ENCODE peak calls at places on chromosome 12, in ten cellular contexts. U is HepG2, G is glutamatergic neuron, Z is left ventricle myocardium inferior, F is dorsolateral prefrontal cortex, K is neural crest cell, M is RWPE1, T is AG09319, L is HCT116, X is IMR-90. Q is an unnamed sample.
A peak's percentile ranks its signal among the peaks of the same experiment; 100 is the strongest.

GRCh38 chr12:71440393-71441349 is 1.1 kb downstream of the LGR5 start:
- DNase-seq in G (peak; percentile 35), F (peak; percentile 26), M (no peak), L (no peak), X (no peak), T (no peak), K (no peak), Z (no peak), U (peak; percentile 96), Q (no peak)

GRCh38 chr12:47717443-47718193 is 7.7 kb downstream of the ENDOU start:
- DNase-seq in T (peak; percentile 75), Z (peak; percentile 90), G (peak; percentile 86), U (peak; percentile 42), M (peak; percentile 36), X (peak; percentile 85), F (peak; percentile 84), L (no peak), K (peak; percentile 65), Q (no peak)

GRCh38 chr12:129909051-129910020 is 5.5 kb upstream of the TMEM132D start:
- DNase-seq in Z (no peak), K (no peak), M (no peak), T (no peak), X (no peak), F (no peak), G (peak; percentile 31), U (no peak), L (no peak), Q (no peak)

GRCh38 chr12:82300611-82301010 is 57.6 kb downstream of the CCDC59 start:
- DNase-seq in T (no peak), L (no peak), U (no peak), Z (no peak), X (no peak), G (no peak), F (no peak), M (no peak), K (no peak), Q (no peak)

GRCh38 chr12:131264625-131265024 is 310.9 kb downstream of the ADGRD1 start:
- DNase-seq in G (no peak), Z (no peak), K (no peak), X (no peak), U (no peak), L (no peak), F (no peak), M (no peak), T (no peak), Q (no peak)

GRCh38 chr12:11941601-11942360 is 129.0 kb upstream of the BCL2L14 start:
- DNase-seq in Z (no peak), X (peak; percentile 81), F (no peak), K (no peak), L (no peak), M (peak; percentile 51), U (no peak), T (no peak), G (no peak), Q (no peak)

GRCh38 chr12:69732088-69732487 is 6.6 kb upstream of the RAB3IP start:
- DNase-seq in U (no peak), Z (no peak), G (no peak), M (peak; percentile 14), K (no peak), T (no peak), F (no peak), X (no peak), L (no peak), Q (no peak)

GRCh38 chr12:89690925-89691324 is 17.7 kb downstream of the ATP2B1 start:
- DNase-seq in F (no peak), T (no peak), U (no peak), G (peak; percentile 46), Z (no peak), M (no peak), K (no peak), L (no peak), X (peak; percentile 51), Q (no peak)

GRCh38 chr12:2035421-2036080 is 17.2 kb upstream of the CACNA1C start:
- DNase-seq in L (no peak), T (no peak), U (no peak), G (no peak), Z (no peak), X (no peak), F (no peak), K (no peak), M (no peak), Q (no peak)

GRCh38 chr12:15679146-15679545 is 110.0 kb downstream of the EPS8 start:
- DNase-seq in L (no peak), K (no peak), X (peak; percentile 56), F (no peak), G (no peak), T (no peak), Z (no peak), M (no peak), U (peak; percentile 3), Q (no peak)

GRCh38 chr12:109762673-109763191 is 49.1 kb downstream of the FAM222A start:
- DNase-seq in L (no peak), U (no peak), M (no peak), G (no peak), T (no peak), Z (no peak), F (peak; percentile 14), X (no peak), K (no peak), Q (peak; percentile 58)

GRCh38 chr12:83865431-83865830 is 1047.2 kb downstream of the SLC6A15 start:
- DNase-seq in L (no peak), F (no peak), K (no peak), X (no peak), T (no peak), G (no peak), U (no peak), Z (no peak), M (no peak), Q (no peak)

GRCh38 chr12:78439666-78440065 is 424.9 kb upstream of the SYT1 start:
- DNase-seq in U (no peak), T (no peak), F (no peak), L (no peak), K (no peak), X (no peak), M (no peak), G (no peak), Z (no peak), Q (no peak)

GRCh38 chr12:124537525-124538193 is 29.8 kb downstream of the NCOR2 start:
- DNase-seq in U (no peak), K (no peak), Z (no peak), M (no peak), G (no peak), T (no peak), L (no peak), X (no peak), F (no peak), Q (no peak)

DNA sequence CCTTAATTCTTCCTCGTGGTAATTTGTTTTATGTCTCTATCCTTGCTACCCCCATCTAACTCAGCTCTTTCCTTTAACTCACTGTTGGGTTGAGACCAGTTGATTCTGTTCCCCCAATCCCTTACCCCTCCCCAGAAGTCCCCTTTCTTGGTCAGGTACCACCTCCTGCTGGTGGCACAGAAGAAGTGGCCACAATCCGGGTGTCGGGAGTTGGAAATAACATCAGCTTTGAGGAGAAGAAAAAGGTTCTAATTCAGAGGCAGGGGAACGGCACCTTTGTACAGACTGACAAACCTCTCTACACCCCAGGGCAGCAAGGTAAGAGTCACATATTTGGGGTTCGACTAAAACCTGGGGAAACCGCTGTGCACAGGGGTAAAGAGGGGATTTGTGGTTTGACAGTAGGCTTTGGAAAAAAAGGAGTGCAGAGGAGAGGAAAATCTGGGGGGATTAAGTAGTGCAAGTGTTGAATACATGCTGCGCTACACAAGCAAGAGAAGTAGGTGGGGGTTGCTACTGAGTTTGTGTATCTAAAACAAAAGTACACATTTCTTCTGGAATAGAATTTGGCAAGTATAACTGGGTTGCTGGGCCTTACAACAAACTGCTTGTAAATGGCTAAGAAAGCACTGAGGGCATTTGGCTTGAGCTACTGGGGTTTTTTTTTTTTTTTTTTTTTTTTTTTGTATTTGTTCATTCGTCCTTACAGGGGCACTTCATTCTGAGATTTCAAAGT is 1.3 kb downstream of the A2ML1 start:
- DNase-seq in F (no peak), Z (no peak), K (peak; percentile 28), U (no peak), L (peak; percentile 6), T (no peak), X (peak; percentile 12), G (peak; percentile 44), M (no peak), Q (no peak)
- TF ChIP-seq CTCF in F (peak; percentile 53), Z (peak; percentile 67), K (peak; percentile 63), U (peak; percentile 51), L (peak; percentile 74), T (peak; percentile 71), X (peak; percentile 48), G (peak; percentile 53), M (no peak), Q (peak; percentile 70)

GRCh38 chr12:13067322-13067721 is 23.1 kb downstream of the FAM234B start:
- DNase-seq in X (no peak), L (no peak), K (no peak), F (no peak), G (no peak), U (no peak), Z (no peak), T (no peak), M (no peak), Q (no peak)
- TF ChIP-seq CTCF in X (no peak), L (no peak), K (no peak), F (no peak), G (no peak), U (no peak), Z (no peak), T (no peak), M (no peak), Q (no peak)

DNA sequence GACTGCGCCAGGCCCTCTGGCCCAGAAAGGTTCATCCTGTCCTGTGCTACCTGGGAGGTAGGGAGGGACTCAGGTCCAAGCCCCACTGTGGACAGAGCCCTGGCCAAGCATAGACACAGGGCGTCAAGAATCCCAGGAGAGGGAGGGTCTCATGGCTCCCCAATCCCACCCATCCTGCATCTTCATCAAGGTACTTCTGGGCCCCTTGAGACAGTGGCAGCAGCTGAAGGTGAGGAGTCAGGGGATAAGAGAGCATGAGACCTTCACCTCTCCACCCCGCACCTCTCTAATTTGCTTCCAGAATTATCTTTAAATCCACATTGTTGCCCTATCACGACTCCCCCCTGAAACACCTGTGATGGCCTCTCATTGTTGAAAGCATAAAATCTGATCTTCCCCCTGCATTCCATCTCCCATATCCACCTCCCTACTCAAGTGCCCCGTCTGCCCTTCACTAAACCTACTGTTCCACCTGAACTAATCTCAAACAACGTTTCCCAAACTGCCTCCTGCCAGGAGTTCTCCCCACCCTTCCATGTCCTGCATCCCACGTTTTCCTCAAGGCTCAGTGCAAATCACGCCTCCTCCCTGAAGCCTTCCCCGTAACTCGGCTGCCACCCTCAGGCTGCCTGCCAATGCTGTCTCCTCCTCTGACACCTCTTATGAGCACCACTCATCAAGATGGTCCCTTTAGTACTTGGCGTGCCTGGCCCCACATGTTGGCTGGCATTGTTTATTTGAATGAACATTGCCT is 27.1 kb downstream of the KRT18 start:
- DNase-seq in M (no peak), Z (no peak), L (peak; percentile 73), U (peak; percentile 68), X (peak; percentile 27), T (no peak), K (no peak), G (no peak), F (no peak), Q (no peak)
- TF ChIP-seq CTCF in M (peak; percentile 44), Z (no peak), L (peak; percentile 90), U (peak; percentile 98), X (peak; percentile 38), T (no peak), K (no peak), G (no peak), F (no peak), Q (no peak)

DNA sequence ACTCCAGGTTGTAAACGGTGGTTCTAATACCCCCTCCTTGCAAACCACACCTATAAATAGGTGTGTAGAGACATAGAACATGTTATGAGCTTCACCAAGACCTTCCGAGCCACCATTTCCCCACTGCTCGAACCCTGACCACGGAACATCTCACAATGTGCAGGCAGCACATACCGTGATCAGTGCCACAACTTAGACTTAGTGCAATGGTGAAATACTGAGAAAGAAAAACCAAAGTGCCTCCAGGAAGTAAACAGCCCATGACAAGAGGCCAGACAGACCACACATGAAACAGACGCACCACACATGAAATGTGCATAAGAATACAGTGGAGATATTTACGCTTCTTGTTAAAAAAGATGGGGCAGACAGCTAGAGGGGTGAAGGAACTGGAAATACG is 166.9 kb upstream of the CCND2 start:
- DNase-seq in T (no peak), X (no peak), M (no peak), G (no peak), L (no peak), U (no peak), F (no peak), Z (no peak), K (no peak), Q (no peak)
- TF ChIP-seq CTCF in T (no peak), X (no peak), M (no peak), G (no peak), L (no peak), U (no peak), F (no peak), Z (no peak), K (no peak), Q (no peak)

Q was measured in type B pancreatic cell.